ENCODE peak calls at places on chromosome 9, in eight cellular contexts. U is fibroblast of the aortic adventitia, A is right atrium auricular region, Y is ovary, S is mammary epithelial cell, X is psoas muscle, Z is fibroblast of lung, G is lower lobe of right lung. O is an unnamed sample.

GRCh38 chr9:6354072-6354686 is 26.0 kb downstream of the TPD52L3 start:
- DNase-seq in U (peak; percentile 89), X (no peak), G (no peak), S (peak; percentile 52), A (no peak), Y (no peak), Z (peak; percentile 65), O (no peak)

GRCh38 chr9:97602430-97602829 is 30.7 kb downstream of the TSTD2 start:
- DNase-seq in Y (no peak), U (no peak), A (no peak), G (no peak), X (no peak), Z (no peak), S (no peak), O (no peak)

GRCh38 chr9:2157277-2158105 is 142.3 kb downstream of the SMARCA2 start:
- DNase-seq in S (peak; percentile 72), G (peak; percentile 52), Y (peak; percentile 56), U (peak; percentile 60), X (peak; percentile 87), A (no peak), Z (peak; percentile 73), O (no peak)

GRCh38 chr9:93451762-93452709 is 551 bp downstream of the FAM120A start:
- DNase-seq in Z (peak; percentile 61), X (peak; percentile 84), G (peak; percentile 77), Y (peak; percentile 52), S (peak; percentile 52), A (peak; percentile 64), U (peak; percentile 32), O (peak; percentile 77)

GRCh38 chr9:111068816-111069215 is 30.5 kb upstream of the LPAR1 start:
- DNase-seq in Z (no peak), U (peak; percentile 73), G (no peak), Y (no peak), S (no peak), A (no peak), X (no peak), O (no peak)

GRCh38 chr9:37126214-37126788 is 5.9 kb downstream of the ZCCHC7 start:
- DNase-seq in X (no peak), U (no peak), G (no peak), Y (no peak), S (no peak), A (no peak), Z (peak; percentile 6), O (no peak)

GRCh38 chr9:21831841-21832509 is 29.5 kb downstream of the MTAP start:
- DNase-seq in Z (peak; percentile 92), A (no peak), G (no peak), Y (no peak), U (peak; percentile 90), S (peak; percentile 96), X (no peak), O (no peak)

GRCh38 chr9:16369427-16369826 is 501.0 kb downstream of the BNC2 start:
- DNase-seq in G (no peak), Y (no peak), U (no peak), A (peak; percentile 38), Z (no peak), X (no peak), S (no peak), O (no peak)

GRCh38 chr9:36268007-36268427 is 9.8 kb upstream of the GNE start:
- DNase-seq in U (peak; percentile 70), X (no peak), A (no peak), G (no peak), Z (peak; percentile 61), S (peak; percentile 71), Y (no peak), O (no peak)

GRCh38 chr9:124659099-124659659 is 111.9 kb downstream of the NR6A1 start:
- DNase-seq in X (peak; percentile 88), Z (peak; percentile 97), U (peak; percentile 96), A (peak; percentile 76), S (peak; percentile 93), G (peak; percentile 83), Y (peak; percentile 49), O (peak; percentile 88)

GRCh38 chr9:16192403-16193017 is 639.7 kb downstream of the CCDC171 start:
- DNase-seq in U (peak; percentile 77), X (no peak), S (no peak), Z (peak; percentile 71), G (no peak), A (no peak), Y (no peak), O (no peak)

GRCh38 chr9:32382582-32383320 is 1.7 kb upstream of the ACO1 start:
- DNase-seq in U (no peak), Y (no peak), A (no peak), G (no peak), Z (no peak), X (no peak), S (no peak), O (peak; percentile 52)

GRCh38 chr9:104794070-104794469 is 30.1 kb downstream of the NIPSNAP3B start:
- DNase-seq in U (no peak), S (no peak), G (no peak), X (no peak), Z (no peak), Y (no peak), A (no peak), O (no peak)

GRCh38 chr9:14106699-14107098 is 207.2 kb downstream of the NFIB start:
- DNase-seq in S (no peak), G (no peak), A (no peak), X (no peak), Y (no peak), Z (no peak), U (no peak), O (no peak)

GRCh38 chr9:129027224-129027684 is 877 bp downstream of the SH3GLB2 start:
- DNase-seq in Z (no peak), G (no peak), U (no peak), X (no peak), Y (no peak), A (no peak), S (peak; percentile 19), O (no peak)

GRCh38 chr9:17528859-17529258 is 50.0 kb upstream of the SH3GL2 start:
- DNase-seq in A (no peak), Z (no peak), U (peak; percentile 44), X (no peak), S (no peak), Y (no peak), G (no peak), O (no peak)

GRCh38 chr9:107548298-107549142 is 59.0 kb upstream of the KLF4 start:
- DNase-seq in X (no peak), U (peak; percentile 99), G (no peak), S (peak; percentile 86), Z (peak; percentile 89), Y (peak; percentile 69), A (peak; percentile 81), O (peak; percentile 24)

GRCh38 chr9:109759584-109759983 is 20.4 kb upstream of the PALM2AKAP2 start:
- DNase-seq in U (no peak), G (no peak), X (no peak), Y (no peak), Z (no peak), A (no peak), S (no peak), O (no peak)

GRCh38 chr9:126687868-126688503 is 74.3 kb downstream of the LMX1B start:
- DNase-seq in X (peak; percentile 37), A (no peak), Z (no peak), U (no peak), S (no peak), Y (no peak), G (no peak), O (no peak)

GRCh38 chr9:37840560-37841194 is 40.1 kb downstream of the DCAF10 start:
- DNase-seq in S (peak; percentile 80), Y (no peak), G (no peak), X (no peak), Z (peak; percentile 85), A (no peak), U (peak; percentile 69), O (no peak)

DNA sequence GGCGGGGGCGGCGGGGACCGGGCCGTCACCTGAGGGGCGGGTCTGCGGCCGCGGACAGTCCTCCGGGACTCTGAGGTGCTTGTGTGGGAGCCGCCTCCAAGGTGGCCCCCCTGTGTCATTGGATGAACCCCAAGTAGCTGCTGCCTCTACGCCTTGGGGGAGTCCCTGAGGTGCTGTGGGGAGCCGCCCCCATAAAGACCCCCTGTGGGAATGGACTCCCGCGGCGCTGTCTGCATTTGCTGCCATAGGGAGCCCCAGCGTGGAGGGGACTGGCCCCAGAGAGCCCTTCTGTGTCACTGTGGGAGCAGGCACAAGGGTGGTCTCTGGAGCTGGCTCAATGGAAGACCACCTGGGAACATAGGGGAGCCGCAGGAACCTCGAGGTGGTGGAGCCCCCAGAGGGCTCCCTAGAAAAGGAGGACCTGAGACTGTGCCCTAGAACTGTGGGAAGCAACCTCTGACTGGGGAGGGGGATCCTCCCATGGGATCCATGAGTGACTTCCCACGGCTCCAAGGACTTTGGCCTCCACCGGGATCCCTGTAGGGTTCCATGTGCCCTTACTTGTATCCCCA is 412 bp downstream of the PHF24 start:
- DNase-seq in X (no peak), A (no peak), Y (no peak), S (no peak), U (no peak), G (no peak), Z (no peak), O (no peak)
- H3K4me3 ChIP-seq in X (peak overlapping the region; percentile 61), A (peak overlapping the region; percentile 53), Y (peak overlapping the region; percentile 24), S (no peak overlapping the region), U (peak overlapping the region; percentile 5), G (peak overlapping the region; percentile 43), Z (no peak overlapping the region), O (peak overlapping the region; percentile 54)

GRCh38 chr9:23088932-23089364 is 642.3 kb downstream of the DMRTA1 start:
- DNase-seq in U (peak; percentile 6), X (no peak), A (no peak), S (no peak), Y (no peak), G (no peak), Z (no peak), O (peak; percentile 51)
- TF ChIP-seq CTCF in U (peak; percentile 12), X (peak; percentile 11), A (no peak), S (no peak), Y (no peak), G (no peak), Z (no peak), O (no peak)

DNA sequence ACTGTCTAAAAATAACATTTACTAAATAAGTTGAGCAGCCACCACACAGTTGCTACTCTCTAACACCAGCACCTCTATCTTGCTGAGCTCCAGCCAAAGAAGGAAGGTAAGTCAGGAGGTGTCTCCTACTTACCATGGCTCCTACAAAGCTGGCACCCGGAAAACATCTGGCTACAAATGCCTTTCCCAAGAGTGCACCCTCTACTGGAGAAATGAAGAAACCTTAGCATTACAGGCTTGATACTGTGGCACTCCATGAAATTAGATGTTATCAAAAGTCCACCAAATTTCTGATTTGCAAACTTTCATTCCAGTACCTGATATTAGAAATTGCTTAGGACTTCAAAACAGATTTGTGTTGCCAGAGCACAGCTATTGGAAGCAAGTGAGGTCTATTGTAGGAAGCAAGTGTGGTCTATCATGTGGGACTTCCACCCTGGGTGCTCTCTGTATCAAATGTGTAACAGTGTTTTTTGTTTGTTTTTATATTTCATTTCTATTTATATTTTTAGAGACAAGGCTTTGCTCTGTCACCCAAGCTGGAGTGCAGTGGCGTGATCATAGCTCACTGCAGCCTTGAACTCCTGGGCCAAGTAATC is 25.7 kb upstream of the RFK start:
- DNase-seq in U (peak; percentile 29), Y (no peak), X (no peak), A (no peak), G (no peak), S (no peak), Z (no peak), O (no peak)
- H3K4me3 ChIP-seq in U (no peak overlapping the region), Y (no peak overlapping the region), X (no peak overlapping the region), A (no peak overlapping the region), G (no peak overlapping the region), S (no peak overlapping the region), Z (no peak overlapping the region), O (no peak overlapping the region)

DNA sequence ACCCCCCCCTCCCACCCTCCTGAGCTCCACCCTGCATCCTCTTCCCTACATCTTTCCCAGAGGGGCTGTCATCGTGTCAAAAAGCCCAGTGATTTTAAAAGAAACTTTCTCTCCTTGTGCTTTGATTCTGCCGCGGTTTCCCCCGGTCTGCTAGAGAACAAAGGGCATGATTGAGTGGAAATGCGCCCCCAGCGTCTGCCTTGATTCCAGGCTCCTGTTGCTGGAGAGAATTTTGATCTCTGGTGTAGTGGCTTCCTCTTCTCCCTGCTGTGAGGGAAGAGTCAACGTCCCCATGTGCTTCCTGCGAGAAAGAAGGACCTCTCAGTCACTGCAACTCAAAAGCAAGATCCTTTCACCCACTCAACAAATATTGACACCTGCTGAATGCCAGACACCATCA is 61.9 kb upstream of the RAPGEF1 start:
- DNase-seq in Z (no peak), A (no peak), Y (no peak), X (no peak), S (no peak), U (no peak), G (no peak), O (no peak)
- TF ChIP-seq CTCF in Z (no peak), A (no peak), Y (no peak), X (no peak), S (no peak), U (no peak), G (no peak), O (no peak)

O was measured in right lobe of liver.